ENCODE peak calls at places on chromosomes 4 and X, in nine cellular contexts. R, J, U, P, T, Y, S, Q and H are unnamed samples.

GRCh38 chrX:40877869-40878268 is 142.5 kb upstream of the MED14 start:
- DNase-seq in S (no peak), Q (no peak), Y (no peak), U (peak), T (no peak), P (no peak), J (peak), R (no peak), H (no peak)

GRCh38 chr4:182521006-182521405 is 277.8 kb downstream of the TENM3 start:
- DNase-seq in U (no peak), R (no peak), S (no peak), Q (no peak), P (no peak), T (no peak), Y (no peak), J (no peak), H (no peak)

GRCh38 chr4:72376901-72377300 is 192.1 kb downstream of the ADAMTS3 start:
- DNase-seq in T (no peak), P (no peak), J (no peak), Q (no peak), U (no peak), Y (no peak), S (no peak), R (no peak), H (no peak)

GRCh38 chr4:141132689-141133145 is 552 bp downstream of the RNF150 start:
- DNase-seq in S (no peak), Q (peak), T (peak), R (no peak), J (peak), U (peak), P (peak), Y (no peak), H (peak)

GRCh38 chrX:136176399-136176825 is 29.1 kb downstream of the FHL1 start:
- DNase-seq in Y (no peak), T (no peak), U (peak), P (no peak), J (peak), Q (no peak), S (no peak), R (no peak), H (no peak)

GRCh38 chr4:75612306-75612705 is 18.0 kb downstream of the CDKL2 start:
- DNase-seq in U (no peak), S (no peak), J (no peak), P (no peak), R (no peak), T (no peak), Y (no peak), Q (no peak), H (no peak)

GRCh38 chr4:78651250-78651860 is 99.8 kb downstream of the ANXA3 start:
- DNase-seq in T (no peak), Q (no peak), R (no peak), U (no peak), J (no peak), P (no peak), S (no peak), Y (no peak), H (no peak)

GRCh38 chr4:147768113-147768512 is 36.2 kb downstream of the ARHGAP10 start:
- DNase-seq in U (peak), S (no peak), R (no peak), P (no peak), T (no peak), Y (no peak), Q (no peak), J (peak), H (no peak)

GRCh38 chr4:1026115-1026514 is 14.7 kb downstream of the FGFRL1 start:
- DNase-seq in R (no peak), U (no peak), S (no peak), J (no peak), T (no peak), P (no peak), Q (no peak), Y (no peak), H (no peak)

GRCh38 chrX:53323196-53323595 is 41.8 kb upstream of the IQSEC2 start:
- DNase-seq in Q (no peak), U (no peak), Y (no peak), R (no peak), P (no peak), T (no peak), S (no peak), J (no peak), H (no peak)

GRCh38 chr4:85812776-85813175 is 337.8 kb downstream of the ARHGAP24 start:
- DNase-seq in R (no peak), P (no peak), Q (no peak), J (no peak), S (no peak), T (no peak), Y (no peak), U (no peak), H (no peak)

GRCh38 chrX:109889289-109890006 is 113.5 kb upstream of the TMEM164 start:
- DNase-seq in R (no peak), U (peak), T (no peak), J (peak), P (peak), S (no peak), Y (no peak), Q (no peak), H (no peak)

GRCh38 chr4:99637174-99637573 is 20.5 kb downstream of the C4orf54 start:
- DNase-seq in R (no peak), P (no peak), Q (no peak), U (no peak), T (no peak), J (no peak), Y (no peak), S (no peak), H (no peak)

GRCh38 chr4:184732126-184732525 is 1.8 kb downstream of the CENPU start:
- DNase-seq in R (no peak), Q (no peak), Y (no peak), S (no peak), T (no peak), J (no peak), P (no peak), U (peak), H (no peak)

GRCh38 chr4:102390438-102390837 is 45.2 kb upstream of the SLC39A8 start:
- DNase-seq in S (no peak), R (no peak), Q (no peak), Y (no peak), P (no peak), U (peak), T (no peak), J (peak), H (no peak)

GRCh38 chr4:37008199-37008598 is 236.3 kb upstream of the NWD2 start:
- DNase-seq in J (peak), S (no peak), T (no peak), P (no peak), Y (no peak), Q (no peak), U (no peak), R (no peak), H (no peak)

GRCh38 chrX:148310402-148311200 is 189.8 kb upstream of the AFF2 start:
- DNase-seq in R (no peak), T (no peak), P (no peak), U (no peak), J (no peak), Y (no peak), Q (no peak), S (peak), H (no peak)

GRCh38 chr4:83114576-83114975 is at the start of gene PLAC8:
- DNase-seq in U (no peak), P (no peak), Q (no peak), J (no peak), S (peak), Y (no peak), R (no peak), T (no peak), H (no peak)

GRCh38 chrX:65697915-65698796 is 30.7 kb downstream of the MSN start:
- DNase-seq in P (no peak), T (no peak), U (no peak), R (peak), Y (no peak), Q (peak), S (peak), J (peak), H (no peak)

GRCh38 chr4:56804551-56804950 is 16.9 kb downstream of the SPINK2 start:
- DNase-seq in T (no peak), S (no peak), J (peak), Y (no peak), Q (no peak), P (no peak), R (no peak), U (no peak), H (no peak)

GRCh38 chrX:39821011-39821708 is 276.6 kb downstream of the BCOR start:
- DNase-seq in P (peak), Y (no peak), R (no peak), S (no peak), J (peak), T (no peak), U (no peak), Q (no peak), H (peak)

GRCh38 chr4:105952596-105952995 is 57.3 kb downstream of the NPNT start:
- DNase-seq in Q (no peak), J (no peak), U (no peak), R (no peak), S (no peak), P (no peak), Y (no peak), T (no peak), H (no peak)

GRCh38 chr4:84498203-84499026 is 677 bp downstream of the NKX6-1 start:
- DNase-seq in P (peak), Q (no peak), T (no peak), J (peak), S (no peak), U (peak), Y (no peak), R (no peak), H (no peak)

GRCh38 chr4:169103966-169104412 is 93.9 kb upstream of the CBR4 start:
- DNase-seq in R (no peak), J (no peak), Y (no peak), T (no peak), U (no peak), S (no peak), P (peak), Q (no peak), H (no peak)

GRCh38 chr4:158121203-158121586 is 51.6 kb downstream of the GASK1B start:
- DNase-seq in R (no peak), U (peak), Q (no peak), S (no peak), T (no peak), J (peak), P (no peak), Y (no peak), H (no peak)

GRCh38 chrX:50874878-50875277 is 35.7 kb upstream of the BMP15 start:
- DNase-seq in Y (no peak), S (no peak), U (no peak), T (no peak), Q (no peak), R (no peak), J (no peak), P (no peak), H (no peak)

GRCh38 chr4:182022899-182023298 is 220.3 kb upstream of the TENM3 start:
- DNase-seq in Q (no peak), S (no peak), J (no peak), Y (no peak), P (no peak), T (no peak), U (no peak), R (no peak), H (no peak)

GRCh38 chrX:40095588-40096394 is 2.0 kb downstream of the BCOR start:
- DNase-seq in R (peak), P (no peak), S (no peak), T (no peak), Y (no peak), Q (no peak), U (no peak), J (peak), H (no peak)

GRCh38 chr4:110850461-110851447 is 227.9 kb upstream of the PITX2 start:
- DNase-seq in T (no peak), Q (no peak), U (no peak), J (no peak), P (peak), R (no peak), S (no peak), Y (no peak), H (no peak)

GRCh38 chrX:2928583-2929434 is at the start of gene ARSD:
- DNase-seq in J (peak), P (peak), U (peak), R (peak), Y (peak), T (peak), Q (peak), S (peak), H (peak)

GRCh38 chrX:18944482-18944881 is 39.4 kb downstream of the PHKA2 start:
- DNase-seq in Y (no peak), Q (peak), S (no peak), T (no peak), J (no peak), P (no peak), U (no peak), R (no peak), H (no peak)
- TF ChIP-seq CTCF in Y (no peak), Q (no peak), S (no peak), T (no peak), J (no peak), P (no peak), U (no peak), R (no peak), H (no peak)

GRCh38 chr4:5823542-5824211 is 69.2 kb downstream of the CRMP1 start:
- DNase-seq in J (no peak), R (no peak), T (no peak), Y (no peak), S (no peak), Q (no peak), P (no peak), U (no peak), H (no peak)

GRCh38 chr4:5826437-5827107 is 66.3 kb downstream of the CRMP1 start:
- DNase-seq in U (no peak), Q (no peak), S (no peak), P (no peak), R (no peak), Y (no peak), J (no peak), T (no peak), H (no peak)

GRCh38 chr4:5824227-5824626 is 68.7 kb downstream of the CRMP1 start:
- DNase-seq in U (no peak), Y (no peak), P (no peak), S (no peak), T (no peak), J (no peak), Q (no peak), R (no peak), H (no peak)

GRCh38 chr4:5825642-5826041 is 67.2 kb downstream of the CRMP1 start:
- DNase-seq in Q (no peak), S (no peak), U (no peak), T (no peak), Y (no peak), R (no peak), P (no peak), J (no peak), H (no peak)

DNA sequence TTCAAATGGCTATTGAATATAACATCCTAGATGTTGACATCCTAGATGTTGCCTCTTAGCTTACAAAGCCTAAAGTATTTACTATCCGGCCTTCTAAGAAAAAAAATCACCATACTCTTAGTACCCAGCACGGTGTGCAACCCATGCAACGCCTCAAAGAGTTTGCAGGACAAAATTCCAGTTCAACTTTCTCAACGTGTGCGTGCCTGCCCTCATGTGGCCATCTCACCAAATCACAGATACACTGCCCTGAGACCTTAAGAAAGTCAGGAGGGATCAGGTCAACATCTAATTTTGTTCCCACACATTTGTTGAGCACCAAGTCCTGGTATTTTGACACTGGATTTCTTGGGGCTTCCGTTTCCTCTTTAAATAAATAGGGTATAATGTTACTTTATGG is 68.3 kb downstream of the CRMP1 start:
- DNase-seq in U (peak), T (no peak), Q (no peak), R (no peak), S (no peak), P (no peak), J (peak), Y (no peak), H (no peak)
- TF ChIP-seq CTCF in U (peak), T (no peak), Q (no peak), R (peak), S (no peak), P (peak), J (peak), Y (peak), H (peak)

DNA sequence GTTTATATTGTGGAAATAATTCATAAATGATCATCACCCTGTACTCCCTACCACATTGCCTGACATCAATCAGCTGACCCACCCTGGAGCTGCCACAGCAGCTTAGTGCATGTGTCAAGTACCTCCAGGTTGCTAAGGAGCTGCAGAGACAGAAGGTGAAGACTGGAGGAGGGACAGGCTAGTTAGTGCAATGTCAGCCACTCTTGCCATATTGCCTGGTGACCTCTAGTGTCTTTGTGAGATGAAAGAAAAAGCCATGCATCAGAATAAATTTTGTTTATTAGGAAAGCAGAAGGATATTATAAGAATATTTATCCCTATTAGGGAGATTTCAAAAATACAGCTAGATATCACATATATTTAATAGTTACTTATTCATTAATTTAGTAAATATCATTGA is 243.9 kb upstream of the FAT4 start:
- DNase-seq in U (no peak), Q (no peak), T (no peak), S (no peak), Y (no peak), R (no peak), J (no peak), P (peak), H (no peak)
- TF ChIP-seq CTCF in U (no peak), Q (no peak), T (no peak), S (no peak), Y (no peak), R (no peak), J (no peak), P (no peak), H (no peak)

GRCh38 chr4:144575181-144575580 is 70.8 kb upstream of the HHIP start:
- DNase-seq in P (peak), S (no peak), U (peak), Q (no peak), Y (peak), T (no peak), J (peak), R (no peak), H (no peak)
- TF ChIP-seq CTCF in P (no peak), S (no peak), U (peak), Q (no peak), Y (peak), T (no peak), J (peak), R (no peak), H (no peak)

GRCh38 chr4:121677524-121677923 is 19.3 kb downstream of the ANXA5 start:
- DNase-seq in Y (no peak), T (no peak), U (no peak), S (no peak), Q (no peak), P (no peak), J (no peak), R (no peak), H (no peak)

GRCh38 chr4:121674191-121674590 is 22.6 kb downstream of the ANXA5 start:
- DNase-seq in P (no peak), Y (no peak), J (no peak), T (no peak), Q (no peak), S (no peak), R (no peak), U (no peak), H (no peak)

GRCh38 chr4:121674696-121675095 is 22.1 kb downstream of the ANXA5 start:
- DNase-seq in U (no peak), P (no peak), Q (no peak), T (no peak), J (no peak), S (no peak), Y (no peak), R (no peak), H (no peak)

GRCh38 chr4:121676388-121677075 is 20.2 kb downstream of the ANXA5 start:
- DNase-seq in S (no peak), U (no peak), Q (no peak), J (no peak), R (no peak), T (no peak), Y (no peak), P (no peak), H (no peak)

DNA sequence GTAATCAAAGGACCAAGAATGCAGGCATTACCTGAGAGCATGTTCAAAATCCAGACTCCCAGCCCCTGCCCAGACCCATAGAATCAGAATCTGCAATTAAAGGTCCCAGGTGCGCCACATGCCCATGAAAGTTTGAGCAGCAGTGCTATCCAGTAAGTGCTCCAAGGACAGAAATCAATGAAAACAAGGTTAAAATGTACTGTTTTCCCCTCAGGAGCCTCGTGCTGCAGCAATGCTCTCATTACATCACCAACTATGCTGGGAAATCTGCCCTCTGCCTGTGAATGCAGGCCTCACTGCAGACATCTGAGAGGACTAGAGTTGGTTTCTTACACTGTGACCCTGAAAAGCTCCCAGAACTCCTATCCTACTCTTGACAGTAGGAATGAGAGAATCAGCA is 21.1 kb downstream of the ANXA5 start:
- DNase-seq in Y (no peak), P (peak), R (no peak), Q (no peak), T (no peak), S (no peak), J (peak), U (peak), H (no peak)
- TF ChIP-seq CTCF in Y (no peak), P (no peak), R (no peak), Q (no peak), T (no peak), S (no peak), J (peak), U (peak), H (peak)

GRCh38 chr4:65028592-65028991 is 619.3 kb upstream of the TECRL start:
- DNase-seq in T (no peak), Q (no peak), P (no peak), J (no peak), U (no peak), S (no peak), Y (no peak), R (no peak), H (no peak)

GRCh38 chr4:65033899-65034298 is 624.6 kb upstream of the TECRL start:
- DNase-seq in J (no peak), T (no peak), Y (no peak), Q (no peak), P (no peak), U (peak), R (no peak), S (no peak), H (no peak)
- TF ChIP-seq CTCF in J (no peak), T (no peak), Y (no peak), Q (no peak), P (peak), U (peak), R (no peak), S (no peak), H (peak)

DNA sequence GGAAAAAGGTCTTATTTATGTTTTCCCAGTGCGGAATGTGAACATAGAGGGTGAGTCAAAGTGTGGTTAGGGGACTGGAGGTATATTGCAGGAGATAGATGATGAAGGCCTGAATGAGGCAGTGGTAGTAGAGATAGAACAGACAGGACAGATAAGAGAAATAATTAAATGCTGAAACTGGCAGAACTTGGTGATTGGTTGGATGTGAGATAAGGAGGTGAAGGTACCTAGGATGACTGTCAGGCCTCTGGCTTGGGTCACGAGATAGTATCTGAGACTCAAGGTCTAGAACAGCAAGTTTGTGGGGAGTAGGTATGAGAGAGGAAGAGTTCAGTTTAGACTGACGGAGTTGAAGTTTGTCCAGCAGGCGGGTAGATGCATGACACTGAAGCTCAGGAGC is 3.5 kb downstream of the MND1 start:
- DNase-seq in Q (no peak), T (no peak), J (no peak), R (no peak), S (no peak), U (no peak), Y (no peak), P (no peak), H (no peak)
- TF ChIP-seq CTCF in Q (no peak), T (no peak), J (no peak), R (no peak), S (no peak), U (no peak), Y (no peak), P (no peak), H (no peak)

DNA sequence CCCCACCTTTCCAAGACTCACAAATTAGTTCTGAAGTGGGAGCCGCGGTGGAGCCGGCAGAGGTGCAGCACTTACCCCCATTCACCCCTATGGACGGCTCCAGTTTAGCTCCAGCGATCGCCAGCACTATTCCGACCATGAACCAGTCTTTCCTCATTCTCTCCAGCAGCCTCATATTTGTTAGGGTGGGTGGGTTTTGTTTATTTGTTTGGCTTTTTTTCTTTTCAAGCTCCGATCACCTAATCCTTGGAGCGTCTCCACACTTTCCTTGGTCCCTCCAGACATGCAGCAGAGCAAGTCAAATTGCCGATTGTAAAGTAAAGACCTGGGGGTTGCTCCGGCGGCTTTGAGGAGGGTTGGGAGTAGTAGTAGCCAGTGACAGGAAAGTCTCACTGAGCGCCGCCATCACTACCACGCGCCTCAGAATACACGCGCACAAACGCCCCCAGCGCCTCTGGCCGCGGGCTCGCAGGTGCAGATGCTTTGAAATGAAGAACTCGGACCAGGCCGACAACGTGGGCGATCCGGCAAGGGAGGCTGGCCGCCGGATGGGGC is at the start of gene SLC10A7:
- DNase-seq in Y (peak), R (peak), U (peak), Q (peak), J (peak), P (peak), T (peak), S (peak), H (peak)
- TF ChIP-seq CTCF in Y (no peak), R (no peak), U (no peak), Q (no peak), J (no peak), P (no peak), T (no peak), S (no peak), H (no peak)